ENCODE peak calls at places on chromosomes 11 and 22, in nine cellular contexts. I is GM12891, O is Peyer's patch, C is transverse colon, R is HCT116, Q is A549, W is IMR-90, D is NB4, Y is stomach. L is an unnamed sample.

GRCh38 chr22:46149493-46149997 is 781 bp upstream of the PPARA start:
- DNase-seq in I (no peak), O (peak), C (peak), R (no peak), Q (no peak), W (no peak), D (peak), Y (peak), L (peak)

GRCh38 chr11:104443387-104443786 is 279.4 kb upstream of the PDGFD start:
- DNase-seq in I (no peak), O (no peak), C (no peak), R (no peak), Q (no peak), W (no peak), D (no peak), Y (no peak), L (no peak)

GRCh38 chr22:30181459-30182353 is 64.9 kb downstream of the LIF start:
- DNase-seq in I (no peak), O (no peak), C (no peak), R (no peak), Q (no peak), W (no peak), D (peak), Y (no peak), L (no peak)

GRCh38 chr22:30260276-30260675 is 6.4 kb downstream of the OSM start:
- DNase-seq in I (no peak), O (no peak), C (no peak), R (no peak), Q (no peak), W (no peak), D (no peak), Y (no peak), L (no peak)

GRCh38 chr11:103668859-103669258 is 367.6 kb upstream of the DDI1 start:
- DNase-seq in I (no peak), O (no peak), C (no peak), R (no peak), Q (no peak), W (no peak), D (no peak), Y (no peak), L (no peak)

GRCh38 chr22:49431559-49431958 is 396.1 kb downstream of the BRD1 start:
- DNase-seq in I (no peak), O (no peak), C (no peak), R (no peak), Q (no peak), W (no peak), D (no peak), Y (no peak), L (no peak)

GRCh38 chr22:45212992-45213751 is 27.5 kb downstream of the KIAA0930 start:
- DNase-seq in I (no peak), O (peak), C (peak), R (no peak), Q (no peak), W (peak), D (peak), Y (no peak), L (peak)

GRCh38 chr11:37916331-37916730 is 1318.3 kb upstream of the RAG2 start:
- DNase-seq in I (no peak), O (no peak), C (no peak), R (no peak), Q (no peak), W (no peak), D (no peak), Y (no peak), L (no peak)

GRCh38 chr11:69052343-69053168 is 3.8 kb downstream of the TPCN2 start:
- DNase-seq in I (no peak), O (no peak), C (no peak), R (no peak), Q (no peak), W (no peak), D (peak), Y (no peak), L (no peak)

GRCh38 chr11:27563201-27563600 is 56.6 kb upstream of the LIN7C start:
- DNase-seq in I (no peak), O (no peak), C (no peak), R (no peak), Q (no peak), W (peak), D (no peak), Y (no peak), L (peak)

GRCh38 chr11:72581067-72581466 is 93.2 kb downstream of the PDE2A start:
- DNase-seq in I (no peak), O (peak), C (no peak), R (no peak), Q (no peak), W (no peak), D (no peak), Y (no peak), L (no peak)

GRCh38 chr11:102810943-102811528 is 13.1 kb upstream of the MMP1 start:
- DNase-seq in I (no peak), O (no peak), C (no peak), R (no peak), Q (peak), W (peak), D (peak), Y (no peak), L (no peak)

GRCh38 chr11:77589521-77590193 is at the start of gene AQP11:
- DNase-seq in I (peak), O (peak), C (peak), R (peak), Q (peak), W (peak), D (peak), Y (peak), L (peak)
- TF ChIP-seq POLR2A in I (no peak), O (peak), C (peak), R (no peak), Q (peak), W (no peak), D (no peak), Y (no peak), L (peak)

GRCh38 chr11:64765841-64766682 is 6.3 kb upstream of the PYGM start:
- DNase-seq in I (no peak), O (no peak), C (no peak), R (no peak), Q (no peak), W (no peak), D (no peak), Y (no peak), L (no peak)

GRCh38 chr11:64763804-64764611 is 4.2 kb upstream of the PYGM start:
- DNase-seq in I (no peak), O (no peak), C (no peak), R (no peak), Q (no peak), W (no peak), D (peak), Y (peak), L (no peak)

GRCh38 chr11:64766881-64767280 is 7.1 kb upstream of the PYGM start:
- DNase-seq in I (no peak), O (peak), C (no peak), R (no peak), Q (no peak), W (no peak), D (no peak), Y (no peak), L (no peak)

GRCh38 chr11:64764753-64765152 is 5.0 kb upstream of the PYGM start:
- DNase-seq in I (no peak), O (no peak), C (no peak), R (no peak), Q (no peak), W (no peak), D (no peak), Y (no peak), L (no peak)

GRCh38 chr11:64765291-64765803 is 5.6 kb upstream of the PYGM start:
- DNase-seq in I (no peak), O (peak), C (no peak), R (no peak), Q (no peak), W (no peak), D (no peak), Y (no peak), L (no peak)
- TF ChIP-seq POLR2A in I (no peak), O (no peak), C (no peak), R (no peak), Q (no peak), W (no peak), D (no peak), Y (no peak), L (no peak)

GRCh38 chr11:56271092-56271491 is 2.9 kb upstream of the OR5T1 start:
- DNase-seq in I (no peak), O (no peak), C (no peak), R (no peak), Q (no peak), W (no peak), D (no peak), Y (no peak), L (no peak)
- TF ChIP-seq POLR2A in I (no peak), O (no peak), C (no peak), R (no peak), Q (no peak), W (no peak), D (no peak), Y (no peak), L (no peak)

GRCh38 chr11:121721448-121721847 is 268.7 kb upstream of the SORL1-AS1 start:
- DNase-seq in I (no peak), O (no peak), C (no peak), R (no peak), Q (no peak), W (no peak), D (no peak), Y (no peak), L (no peak)

GRCh38 chr11:121723261-121723741 is 270.5 kb upstream of the SORL1-AS1 start:
- DNase-seq in I (no peak), O (no peak), C (no peak), R (no peak), Q (no peak), W (no peak), D (no peak), Y (no peak), L (no peak)

GRCh38 chr11:121721961-121722360 is 269.2 kb upstream of the SORL1-AS1 start:
- DNase-seq in I (no peak), O (no peak), C (no peak), R (no peak), Q (no peak), W (no peak), D (no peak), Y (no peak), L (no peak)

GRCh38 chr11:121727942-121728341 is 275.2 kb upstream of the SORL1-AS1 start:
- DNase-seq in I (no peak), O (no peak), C (no peak), R (no peak), Q (no peak), W (no peak), D (no peak), Y (no peak), L (no peak)

DNA sequence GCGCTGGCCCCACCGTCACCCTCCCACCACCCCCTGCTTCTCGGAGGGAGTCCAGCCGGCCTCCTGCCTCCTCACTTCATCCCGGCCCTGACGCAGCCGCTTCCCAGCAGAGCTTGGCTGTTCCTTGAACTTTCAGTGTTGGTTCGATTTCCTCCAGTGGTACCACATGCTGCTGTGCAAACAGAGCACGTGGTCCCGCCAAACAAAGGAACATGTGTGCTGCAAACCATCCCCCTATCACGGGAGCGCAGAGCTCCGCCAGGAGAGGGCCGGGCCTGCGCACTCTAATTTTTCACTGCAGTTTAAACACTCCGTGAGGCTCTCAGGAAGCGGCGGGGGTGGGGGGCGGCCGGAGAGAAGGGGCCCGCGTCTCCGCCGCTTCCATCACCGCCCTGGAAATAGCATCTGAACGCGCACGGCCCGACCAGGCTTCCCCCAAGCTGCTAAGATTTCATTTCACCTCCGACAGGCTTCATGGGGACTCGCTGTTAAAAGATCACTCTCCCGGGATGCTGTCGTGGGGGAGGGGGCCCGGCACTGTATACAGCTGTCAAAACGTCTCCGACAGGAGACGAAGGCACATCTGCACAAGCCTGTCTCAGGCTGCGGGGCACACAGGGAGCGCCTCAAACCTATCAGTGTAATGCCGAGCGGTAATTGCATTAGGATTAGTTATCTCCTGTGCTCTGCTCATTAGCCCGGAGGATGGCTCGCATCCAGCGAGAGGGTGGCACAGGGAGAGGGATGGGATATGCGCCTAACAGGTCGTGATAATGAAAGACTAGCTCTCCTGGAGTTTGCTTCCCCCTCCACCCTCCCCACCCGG is 269.9 kb upstream of the SORL1-AS1 start:
- DNase-seq in I (no peak), O (no peak), C (peak), R (no peak), Q (no peak), W (peak), D (no peak), Y (peak), L (peak)
- TF ChIP-seq POLR2A in I (no peak), O (no peak), C (peak), R (no peak), Q (no peak), W (no peak), D (no peak), Y (no peak), L (no peak)

L was measured in H54.